ENCODE peak calls at places on chromosomes 4 and X, in four cellular contexts. One of them, this sample, is unnamed.

GRCh38 chr4:89586864-89587263 is 250.1 kb downstream of the SNCA start:
- DNase-seq in endothelial cell of umbilical vein: peak; percentile 45
- DNase-seq in PC-3: peak; percentile 27
- DNase-seq in cardiac muscle cell: peak; percentile 45
- DNase-seq in this sample: no peak

GRCh38 chr4:64417974-64418373 is 8.7 kb upstream of the TECRL start:
- DNase-seq in endothelial cell of umbilical vein: peak; percentile 21
- DNase-seq in PC-3: peak; percentile 73
- DNase-seq in cardiac muscle cell: peak; percentile 2
- DNase-seq in this sample: no peak

GRCh38 chrX:40153335-40154221 is 55.8 kb upstream of the BCOR start:
- DNase-seq in endothelial cell of umbilical vein: no peak
- DNase-seq in PC-3: peak; percentile 36
- DNase-seq in cardiac muscle cell: peak; percentile 56
- DNase-seq in this sample: peak; percentile 86

GRCh38 chr4:74855879-74856278 is 61.6 kb upstream of the BTC start:
- DNase-seq in endothelial cell of umbilical vein: no peak
- DNase-seq in PC-3: peak; percentile 37
- DNase-seq in cardiac muscle cell: no peak
- DNase-seq in this sample: no peak

GRCh38 chr4:55635760-55636621 is at the start of gene NMU:
- DNase-seq in endothelial cell of umbilical vein: peak; percentile 16
- DNase-seq in PC-3: peak; percentile 79
- DNase-seq in cardiac muscle cell: peak; percentile 8
- DNase-seq in this sample: peak; percentile 84

GRCh38 chr4:184345573-184345922 is 127.9 kb upstream of the ENPP6 start:
- DNase-seq in endothelial cell of umbilical vein: no peak
- DNase-seq in PC-3: no peak
- DNase-seq in cardiac muscle cell: no peak
- DNase-seq in this sample: no peak

GRCh38 chrX:66919280-66919832 is 280.5 kb upstream of the EDA2R start:
- DNase-seq in endothelial cell of umbilical vein: no peak
- DNase-seq in PC-3: peak; percentile 1
- DNase-seq in cardiac muscle cell: no peak
- DNase-seq in this sample: no peak

GRCh38 chrX:97685753-97686152 is 802.0 kb downstream of the RPA4 start:
- DNase-seq in endothelial cell of umbilical vein: peak; percentile 47
- DNase-seq in PC-3: peak; percentile 62
- DNase-seq in cardiac muscle cell: peak; percentile 59
- DNase-seq in this sample: no peak

GRCh38 chrX:31969714-31970113 is 897.9 kb upstream of the FTHL17 start:
- DNase-seq in endothelial cell of umbilical vein: no peak
- DNase-seq in PC-3: no peak
- DNase-seq in cardiac muscle cell: no peak
- DNase-seq in this sample: no peak

GRCh38 chrX:149314031-149314430 is 191.1 kb downstream of the IDS start:
- DNase-seq in endothelial cell of umbilical vein: no peak
- DNase-seq in PC-3: no peak
- DNase-seq in cardiac muscle cell: peak; percentile 0
- DNase-seq in this sample: no peak

GRCh38 chr4:14110407-14110806 is 482.9 kb upstream of the BOD1L1 start:
- DNase-seq in endothelial cell of umbilical vein: no peak
- DNase-seq in PC-3: peak; percentile 57
- DNase-seq in cardiac muscle cell: peak; percentile 58
- DNase-seq in this sample: no peak

GRCh38 chrX:140091276-140091886 is 126.1 kb upstream of the CXorf66 start:
- DNase-seq in endothelial cell of umbilical vein: no peak
- DNase-seq in PC-3: no peak
- DNase-seq in cardiac muscle cell: peak; percentile 12
- DNase-seq in this sample: no peak

GRCh38 chr4:118765399-118765798 is 70.5 kb downstream of the SEC24D start:
- DNase-seq in endothelial cell of umbilical vein: peak; percentile 92
- DNase-seq in PC-3: peak; percentile 82
- DNase-seq in cardiac muscle cell: peak; percentile 97
- DNase-seq in this sample: no peak

GRCh38 chrX:134679226-134679625 is 21.0 kb upstream of the PLAC1 start:
- DNase-seq in endothelial cell of umbilical vein: no peak
- DNase-seq in PC-3: no peak
- DNase-seq in cardiac muscle cell: no peak
- DNase-seq in this sample: no peak

GRCh38 chrX:25018682-25019081 is 2.9 kb upstream of the ARX start:
- DNase-seq in endothelial cell of umbilical vein: no peak
- DNase-seq in PC-3: no peak
- DNase-seq in cardiac muscle cell: no peak
- DNase-seq in this sample: no peak

GRCh38 chrX:25016361-25016671 is 551 bp upstream of the ARX start:
- DNase-seq in endothelial cell of umbilical vein: no peak
- DNase-seq in PC-3: no peak
- DNase-seq in cardiac muscle cell: no peak
- DNase-seq in this sample: no peak

GRCh38 chrX:25017667-25018247 is 2.0 kb upstream of the ARX start:
- DNase-seq in endothelial cell of umbilical vein: no peak
- DNase-seq in PC-3: no peak
- DNase-seq in cardiac muscle cell: no peak
- DNase-seq in this sample: no peak

GRCh38 chrX:25015486-25016360 is at the start of gene ARX:
- DNase-seq in endothelial cell of umbilical vein: peak; percentile 31
- DNase-seq in PC-3: no peak
- DNase-seq in cardiac muscle cell: peak; percentile 65
- DNase-seq in this sample: peak; percentile 48

DNA sequence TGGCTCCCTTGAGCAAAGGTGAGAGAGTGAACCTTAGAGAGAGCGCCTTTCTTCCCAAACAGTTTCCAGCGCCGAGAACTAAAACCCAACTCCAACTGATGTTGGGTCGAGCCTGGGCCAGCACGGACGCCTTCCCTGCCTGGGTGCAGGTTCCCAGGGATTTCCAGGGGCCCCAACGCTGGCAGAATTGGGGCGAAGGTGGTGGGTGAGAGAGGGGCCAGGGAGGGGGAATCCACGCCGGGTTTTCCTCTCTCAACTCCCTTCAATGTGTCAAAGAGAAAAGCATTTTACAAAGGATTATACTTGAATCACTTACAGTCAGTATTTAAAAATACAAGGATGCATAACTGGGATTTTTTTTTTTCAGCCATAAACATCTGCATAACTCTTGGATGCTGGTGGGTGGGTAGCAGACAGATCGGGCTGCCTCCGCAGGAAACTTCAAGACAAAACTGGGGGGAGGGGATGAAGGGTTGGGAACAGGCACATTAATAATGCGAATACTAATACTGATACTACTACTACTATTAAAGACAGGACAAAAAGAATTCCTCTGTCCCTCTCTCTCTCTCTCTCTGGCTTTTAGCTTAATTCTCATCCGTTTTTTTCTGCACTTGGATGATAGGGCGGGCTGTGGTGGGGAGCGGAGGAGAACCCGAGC is 1.3 kb upstream of the ARX start:
- DNase-seq in endothelial cell of umbilical vein: no peak
- DNase-seq in PC-3: no peak
- DNase-seq in cardiac muscle cell: no peak
- DNase-seq in this sample: no peak
- H3K27me3 ChIP-seq in endothelial cell of umbilical vein: peaks cover 69% of the 10 kb centered on the region
- H3K27me3 ChIP-seq in PC-3: peaks cover 67% of the 10 kb centered on the region
- H3K27me3 ChIP-seq in cardiac muscle cell: peaks cover 99% of the 10 kb centered on the region
- H3K27me3 ChIP-seq in this sample: peaks cover 95% of the 10 kb centered on the region

GRCh38 chrX:130176942-130177341 is 5.2 kb downstream of the RAB33A start:
- DNase-seq in endothelial cell of umbilical vein: no peak
- DNase-seq in PC-3: no peak
- DNase-seq in cardiac muscle cell: no peak
- DNase-seq in this sample: no peak

GRCh38 chrX:130176354-130176776 is 4.6 kb downstream of the RAB33A start:
- DNase-seq in endothelial cell of umbilical vein: no peak
- DNase-seq in PC-3: no peak
- DNase-seq in cardiac muscle cell: no peak
- DNase-seq in this sample: no peak

GRCh38 chrX:130173190-130173895 is 1.6 kb downstream of the RAB33A start:
- DNase-seq in endothelial cell of umbilical vein: peak; percentile 48
- DNase-seq in PC-3: peak; percentile 63
- DNase-seq in cardiac muscle cell: peak; percentile 86
- DNase-seq in this sample: peak; percentile 46

GRCh38 chrX:130174051-130174704 is 2.4 kb downstream of the RAB33A start:
- DNase-seq in endothelial cell of umbilical vein: peak; percentile 60
- DNase-seq in PC-3: peak; percentile 61
- DNase-seq in cardiac muscle cell: peak; percentile 75
- DNase-seq in this sample: no peak

GRCh38 chrX:130174937-130175336 is 3.2 kb downstream of the RAB33A start:
- DNase-seq in endothelial cell of umbilical vein: no peak
- DNase-seq in PC-3: no peak
- DNase-seq in cardiac muscle cell: no peak
- DNase-seq in this sample: no peak
- H3K27ac ChIP-seq in endothelial cell of umbilical vein: no peak overlapping the region
- H3K27ac ChIP-seq in PC-3: no peak overlapping the region
- H3K27ac ChIP-seq in cardiac muscle cell: no peak overlapping the region
- H3K27ac ChIP-seq in this sample: no peak overlapping the region

DNA sequence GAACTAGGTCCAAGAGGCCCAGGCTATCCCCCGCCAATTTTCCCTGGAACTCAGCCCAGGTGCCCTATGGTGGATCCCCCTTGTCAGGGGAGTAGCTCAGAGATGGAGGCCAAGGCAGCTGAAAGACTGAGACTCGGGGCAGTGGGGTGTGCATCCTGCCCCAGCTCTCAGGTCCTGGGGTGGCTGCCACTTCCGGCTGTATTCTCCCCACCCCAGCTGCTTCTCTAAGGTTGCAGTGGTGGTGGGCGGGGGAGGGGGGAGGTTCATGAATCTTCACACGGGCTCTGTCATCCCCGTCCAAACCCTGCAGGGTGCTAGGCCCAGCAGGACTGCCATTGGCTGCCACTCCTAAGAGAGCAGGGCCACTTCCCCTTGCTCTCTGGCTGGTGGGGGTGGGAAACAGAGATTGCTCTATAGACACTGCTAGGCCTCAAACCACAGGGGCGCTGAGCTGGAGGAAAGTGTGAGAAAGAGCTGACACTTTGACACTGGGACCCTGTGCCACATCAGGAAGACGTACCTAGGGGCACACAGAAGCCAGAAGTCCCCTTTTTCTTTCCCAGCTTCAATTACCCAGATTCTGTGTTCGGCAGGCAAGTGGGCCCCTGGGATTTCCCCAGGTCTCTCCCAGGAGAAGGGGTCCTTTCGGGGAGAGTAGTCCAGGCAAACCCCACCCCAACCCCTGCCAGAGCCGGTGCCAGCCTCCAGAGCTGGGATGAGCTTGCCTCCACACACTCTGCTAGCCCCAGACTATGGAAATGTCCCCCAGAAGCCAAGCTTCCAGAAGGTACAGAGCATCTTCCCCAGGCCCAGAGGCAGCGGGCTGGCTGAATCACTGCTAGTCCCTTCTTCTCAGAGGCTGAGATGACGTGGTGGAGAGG is 1.6 kb downstream of the SASH3 start:
- DNase-seq in endothelial cell of umbilical vein: no peak
- DNase-seq in PC-3: no peak
- DNase-seq in cardiac muscle cell: no peak
- DNase-seq in this sample: peak; percentile 88
- H3K4me1 ChIP-seq in endothelial cell of umbilical vein: peaks cover 14% of the 10 kb centered on the region
- H3K4me1 ChIP-seq in PC-3: peaks cover 12% of the 10 kb centered on the region
- H3K4me1 ChIP-seq in cardiac muscle cell: no peaks in the 10 kb centered on the region
- H3K4me1 ChIP-seq in this sample: no peaks in the 10 kb centered on the region

GRCh38 chrX:19688426-19688825 is 173.1 kb upstream of the MAP3K15 start:
- DNase-seq in endothelial cell of umbilical vein: no peak
- DNase-seq in PC-3: no peak
- DNase-seq in cardiac muscle cell: no peak
- DNase-seq in this sample: no peak

GRCh38 chrX:19686876-19687275 is 171.6 kb upstream of the MAP3K15 start:
- DNase-seq in endothelial cell of umbilical vein: no peak
- DNase-seq in PC-3: no peak
- DNase-seq in cardiac muscle cell: no peak
- DNase-seq in this sample: no peak

GRCh38 chrX:19689170-19689814 is 174.0 kb upstream of the MAP3K15 start:
- DNase-seq in endothelial cell of umbilical vein: no peak
- DNase-seq in PC-3: no peak
- DNase-seq in cardiac muscle cell: no peak
- DNase-seq in this sample: no peak

GRCh38 chrX:19684265-19684664 is 169.0 kb upstream of the MAP3K15 start:
- DNase-seq in endothelial cell of umbilical vein: no peak
- DNase-seq in PC-3: no peak
- DNase-seq in cardiac muscle cell: no peak
- DNase-seq in this sample: no peak

DNA sequence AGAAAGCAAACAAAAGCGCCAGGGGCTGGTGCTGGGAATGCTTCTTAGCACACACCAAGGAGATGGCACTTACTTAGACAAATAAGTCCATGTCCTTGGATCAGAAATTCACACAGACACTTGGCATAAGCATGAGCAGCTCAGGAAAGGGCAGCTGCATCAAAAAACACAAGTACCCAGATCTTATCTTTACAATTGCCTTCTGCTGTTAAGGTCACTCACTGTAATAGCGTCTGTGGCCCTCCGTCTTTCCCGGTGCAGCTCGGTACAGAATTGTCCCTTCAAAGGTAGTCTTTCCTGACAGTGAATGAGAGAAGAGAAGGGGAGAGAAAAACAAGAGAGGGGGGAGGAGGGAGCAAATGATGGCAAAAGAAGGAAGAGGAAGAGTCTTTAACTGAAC is 172.1 kb upstream of the MAP3K15 start:
- DNase-seq in endothelial cell of umbilical vein: no peak
- DNase-seq in PC-3: no peak
- DNase-seq in cardiac muscle cell: no peak
- DNase-seq in this sample: no peak
- H3K27me3 ChIP-seq in endothelial cell of umbilical vein: no peaks in the 10 kb centered on the region
- H3K27me3 ChIP-seq in PC-3: no peaks in the 10 kb centered on the region
- H3K27me3 ChIP-seq in cardiac muscle cell: no peaks in the 10 kb centered on the region
- H3K27me3 ChIP-seq in this sample: no peaks in the 10 kb centered on the region

DNA sequence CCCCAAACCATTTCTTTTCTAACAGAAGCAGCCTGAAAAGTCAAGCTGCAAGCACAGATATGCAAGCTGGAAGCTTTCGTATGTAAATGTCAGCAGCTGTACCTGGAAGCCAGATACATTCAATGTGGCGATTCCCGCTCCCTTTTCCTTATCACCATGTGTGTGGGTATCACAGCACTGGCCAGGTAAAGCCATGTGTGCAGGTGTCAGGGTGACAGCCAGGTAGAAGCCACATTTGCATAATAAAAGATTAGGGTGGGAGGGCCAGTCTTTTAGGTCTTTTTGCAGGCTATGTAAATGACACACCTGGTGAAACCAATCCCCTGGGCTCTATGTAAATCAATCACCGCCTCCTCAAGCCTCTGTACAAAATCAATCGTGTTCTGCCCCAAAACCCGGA is 50.1 kb downstream of the RXFP1 start:
- DNase-seq in endothelial cell of umbilical vein: no peak
- DNase-seq in PC-3: no peak
- DNase-seq in cardiac muscle cell: no peak
- DNase-seq in this sample: no peak
- H3K27ac ChIP-seq in endothelial cell of umbilical vein: no peak overlapping the region
- H3K27ac ChIP-seq in PC-3: no peak overlapping the region
- H3K27ac ChIP-seq in cardiac muscle cell: no peak overlapping the region
- H3K27ac ChIP-seq in this sample: no peak overlapping the region

DNA sequence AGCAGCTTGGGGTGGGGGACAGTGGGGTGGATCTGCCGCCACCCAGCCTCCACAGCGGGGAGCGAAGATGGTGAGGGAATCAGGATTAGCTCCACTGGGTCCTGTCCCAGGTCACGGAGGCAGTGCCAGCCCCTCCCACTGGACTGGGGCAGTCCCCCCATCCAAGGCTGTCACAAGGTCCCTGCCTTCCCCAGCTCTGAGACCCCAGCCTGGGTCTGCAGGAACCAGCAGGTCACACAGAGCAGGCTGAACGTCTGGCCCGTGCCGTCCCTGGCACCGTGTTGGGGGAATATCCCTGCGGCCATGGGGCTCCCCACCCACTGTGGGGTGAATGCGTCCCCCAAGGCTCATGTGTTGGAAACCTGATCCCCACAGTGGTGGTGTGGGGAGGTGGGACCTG is 62.6 kb downstream of the FAM53A start:
- DNase-seq in endothelial cell of umbilical vein: no peak
- DNase-seq in PC-3: no peak
- DNase-seq in cardiac muscle cell: no peak
- DNase-seq in this sample: no peak
- H3K4me1 ChIP-seq in endothelial cell of umbilical vein: no peaks in the 10 kb centered on the region
- H3K4me1 ChIP-seq in PC-3: no peaks in the 10 kb centered on the region
- H3K4me1 ChIP-seq in cardiac muscle cell: no peaks in the 10 kb centered on the region
- H3K4me1 ChIP-seq in this sample: no peaks in the 10 kb centered on the region

This sample was measured in left lung.